ENCODE peak calls at places on chromosomes 7 and 10, in seven cellular contexts. B, G, U, Z, P, E and W are unnamed samples.

GRCh38 chr10:21614000-21614399 is 80.0 kb downstream of the MLLT10 start:
- DNase-seq in B (no peak), G (no peak), U (no peak), Z (no peak), P (no peak), E (no peak), W (no peak)

GRCh38 chr10:102782698-102783540 is 39.2 kb downstream of the WBP1L start:
- DNase-seq in B (peak; percentile 32), G (peak; percentile 75), U (peak; percentile 73), Z (peak; percentile 28), P (peak; percentile 85), E (peak; percentile 87), W (peak; percentile 95)

GRCh38 chr10:5983813-5984212 is 6.5 kb upstream of the IL15RA start:
- DNase-seq in B (no peak), G (no peak), U (no peak), Z (no peak), P (no peak), E (no peak), W (no peak)

GRCh38 chr7:79897166-79897565 is 237.5 kb upstream of the GNAI1 start:
- DNase-seq in B (no peak), G (no peak), U (no peak), Z (no peak), P (no peak), E (no peak), W (no peak)

GRCh38 chr10:104337527-104337984 is 709 bp downstream of the ITPRIP start:
- DNase-seq in B (no peak), G (no peak), U (no peak), Z (peak; percentile 50), P (peak; percentile 6), E (peak; percentile 69), W (peak; percentile 77)

GRCh38 chr10:75508239-75508813 is 76.9 kb downstream of the LRMDA start:
- DNase-seq in B (peak; percentile 54), G (no peak), U (no peak), Z (no peak), P (no peak), E (no peak), W (no peak)

GRCh38 chr10:86655596-86655995 is 1.2 kb downstream of the OPN4 start:
- DNase-seq in B (no peak), G (no peak), U (no peak), Z (no peak), P (no peak), E (no peak), W (peak; percentile 22)

GRCh38 chr7:75691793-75692543 is 46.8 kb downstream of the HIP1 start:
- DNase-seq in B (peak; percentile 5), G (no peak), U (no peak), Z (no peak), P (no peak), E (no peak), W (no peak)

GRCh38 chr7:126166645-126167044 is 1086.1 kb downstream of the GRM8 start:
- DNase-seq in B (no peak), G (no peak), U (no peak), Z (no peak), P (no peak), E (no peak), W (no peak)

GRCh38 chr10:18505719-18506118 is 145.7 kb downstream of the NSUN6 start:
- DNase-seq in B (no peak), G (no peak), U (no peak), Z (no peak), P (peak; percentile 63), E (no peak), W (no peak)

GRCh38 chr10:69572159-69573055 is 815 bp downstream of the NEUROG3 start:
- DNase-seq in B (no peak), G (no peak), U (no peak), Z (no peak), P (no peak), E (no peak), W (no peak)

GRCh38 chr10:97090644-97091043 is 95.1 kb downstream of the SLIT1 start:
- DNase-seq in B (no peak), G (no peak), U (no peak), Z (no peak), P (no peak), E (no peak), W (no peak)

GRCh38 chr7:44872787-44873186 is 12.5 kb downstream of the PURB start:
- DNase-seq in B (no peak), G (no peak), U (no peak), Z (no peak), P (no peak), E (no peak), W (no peak)

GRCh38 chr10:44968887-44969400 is 9.3 kb downstream of the RASSF4 start:
- DNase-seq in B (no peak), G (no peak), U (no peak), Z (no peak), P (no peak), E (no peak), W (no peak)

GRCh38 chr7:23013715-23014649 is at the start of gene HYCC1:
- DNase-seq in B (peak; percentile 99), G (peak; percentile 99), U (peak; percentile 99), Z (peak; percentile 98), P (peak; percentile 99), E (peak; percentile 99), W (peak; percentile 100)

GRCh38 chr10:117483056-117483590 is 59.4 kb upstream of the EMX2 start:
- DNase-seq in B (no peak), G (no peak), U (no peak), Z (no peak), P (no peak), E (no peak), W (no peak)

GRCh38 chr7:151472644-151473380 is 32.9 kb upstream of the CRYGN start:
- DNase-seq in B (no peak), G (no peak), U (no peak), Z (no peak), P (peak; percentile 74), E (no peak), W (no peak)

GRCh38 chr7:30789334-30789711 is 18.1 kb downstream of the MINDY4 start:
- DNase-seq in B (no peak), G (no peak), U (no peak), Z (no peak), P (peak; percentile 44), E (no peak), W (no peak)

GRCh38 chr10:43409385-43410109 is 561 bp upstream of the HNRNPF start:
- DNase-seq in B (no peak), G (no peak), U (peak; percentile 53), Z (peak; percentile 71), P (peak; percentile 22), E (peak; percentile 73), W (no peak)

GRCh38 chr10:32937824-32938482 is 20.1 kb downstream of the ITGB1 start:
- DNase-seq in B (peak; percentile 60), G (no peak), U (no peak), Z (no peak), P (no peak), E (peak; percentile 44), W (no peak)

GRCh38 chr10:96450514-96451207 is 63.1 kb downstream of the TLL2 start:
- DNase-seq in B (no peak), G (no peak), U (no peak), Z (peak; percentile 17), P (no peak), E (no peak), W (no peak)

GRCh38 chr7:21980921-21981320 is 35.2 kb upstream of the CDCA7L start:
- DNase-seq in B (no peak), G (no peak), U (no peak), Z (no peak), P (no peak), E (no peak), W (no peak)

GRCh38 chr7:22082886-22083710 is 137.4 kb upstream of the CDCA7L start:
- DNase-seq in B (peak; percentile 94), G (peak; percentile 92), U (peak; percentile 88), Z (peak; percentile 95), P (peak; percentile 72), E (peak; percentile 86), W (peak; percentile 92)

GRCh38 chr7:142000244-142000643 is 4.6 kb downstream of the MGAM start:
- DNase-seq in B (no peak), G (no peak), U (no peak), Z (no peak), P (no peak), E (no peak), W (no peak)

DNA sequence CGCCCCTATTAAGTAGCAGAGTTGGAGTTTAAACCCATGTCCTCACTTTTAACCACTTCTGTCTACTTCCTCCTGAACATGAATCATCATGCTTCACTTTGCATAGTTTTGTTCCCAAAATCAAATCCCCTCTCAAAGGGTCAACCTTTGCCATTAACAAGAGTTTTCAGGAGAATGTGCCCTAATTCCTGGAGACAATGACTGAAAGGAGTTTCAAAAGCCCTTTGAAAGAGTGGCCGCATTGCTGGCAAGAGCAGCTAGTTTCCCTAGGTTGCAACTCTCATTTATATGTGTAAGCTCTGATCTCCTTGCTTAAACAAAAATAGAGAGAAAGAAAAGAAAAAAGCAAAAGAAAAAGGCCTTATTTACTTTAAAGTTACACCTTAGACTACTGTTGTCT is 9.2 kb downstream of the LGI1 start:
- DNase-seq in B (no peak), G (no peak), U (no peak), Z (no peak), P (no peak), E (no peak), W (no peak)
- TF ChIP-seq CTCF in B (no peak), G (no peak), U (no peak), Z (no peak), P (no peak), E (no peak), W (no peak)

DNA sequence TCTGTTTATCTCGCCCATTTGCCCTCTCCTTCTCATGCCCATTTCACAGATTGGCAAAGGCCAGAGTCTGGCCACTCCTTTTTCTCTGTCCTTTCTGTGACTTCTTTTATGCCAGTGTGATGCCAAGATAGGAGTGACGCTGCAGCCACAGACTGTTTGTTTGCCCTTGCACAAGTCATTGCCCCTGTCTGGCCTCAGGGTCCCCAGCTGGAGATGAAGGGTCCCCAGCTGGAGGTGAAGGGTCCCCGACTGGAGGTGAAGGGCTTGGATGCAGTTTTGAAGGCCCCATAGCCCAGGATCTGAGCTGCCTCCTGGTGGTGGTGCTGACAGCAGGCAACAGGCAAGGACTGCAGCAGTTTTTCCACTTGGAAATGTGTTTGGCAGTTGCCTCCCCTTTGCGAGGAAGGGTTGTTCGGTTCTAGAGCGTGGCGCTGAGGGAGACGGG is 50.8 kb upstream of the SLC29A3 start:
- DNase-seq in B (peak; percentile 51), G (no peak), U (no peak), Z (no peak), P (peak; percentile 22), E (no peak), W (no peak)
- H3K27ac ChIP-seq in B (peak overlapping the region; percentile 70), G (no peak overlapping the region), U (no peak overlapping the region), Z (no peak overlapping the region), P (no peak overlapping the region), E (no peak overlapping the region), W (peak overlapping the region; percentile 74)

GRCh38 chr10:100812978-100813377 is 67.6 kb downstream of the PAX2 start:
- DNase-seq in B (no peak), G (no peak), U (no peak), Z (no peak), P (no peak), E (no peak), W (no peak)
- TF ChIP-seq CTCF in B (no peak), G (no peak), U (no peak), Z (no peak), P (peak; percentile 18), E (no peak), W (no peak)

DNA sequence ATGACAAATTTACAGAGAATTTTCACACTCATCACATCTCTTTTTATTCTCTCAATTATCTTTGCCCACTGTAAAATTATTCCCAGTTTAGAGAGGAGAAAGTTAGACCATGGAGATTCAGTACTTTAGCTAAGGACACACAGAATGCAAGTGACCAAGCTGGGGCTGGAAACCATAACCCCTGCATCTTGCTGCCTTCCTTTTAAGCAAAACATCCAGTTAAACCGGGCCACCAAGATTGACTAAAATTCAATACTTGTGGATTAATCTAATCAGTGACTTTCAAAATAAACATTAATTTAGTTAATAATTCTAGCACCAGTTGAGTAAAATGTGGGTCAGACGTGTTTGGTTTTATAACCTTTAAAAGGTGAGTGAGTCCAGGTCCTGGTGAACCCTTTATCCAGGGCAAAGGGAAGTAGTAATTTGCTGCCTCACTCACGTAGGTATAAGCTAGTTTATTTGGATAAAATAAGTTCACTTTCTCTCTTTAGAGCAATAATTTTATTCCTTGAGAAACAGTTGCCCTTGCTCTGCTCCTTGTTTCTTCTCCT is 1.9 kb upstream of the CYP2C8 start:
- DNase-seq in B (no peak), G (no peak), U (no peak), Z (no peak), P (no peak), E (no peak), W (no peak)
- H3K27ac ChIP-seq in B (no peak overlapping the region), G (no peak overlapping the region), U (no peak overlapping the region), Z (no peak overlapping the region), P (no peak overlapping the region), E (no peak overlapping the region), W (no peak overlapping the region)